ENCODE peak calls at places on chromosome 19, in five cellular contexts. O is Caco-2; S is dermis blood vessel endothelial cell; F is stimulated activated CD8-positive, alpha-beta memory T cell treated with anti-CD3 and anti-CD28 coated beads, Interleukin-12 subunit alpha, Interleukin-12 subunit beta, amount 100 ng/mL, for 1 hour; V is NCI-H446. C is an unnamed sample.

GRCh38 chr19:53942001-53942786 is 20.5 kb upstream of the CACNG8 start:
- DNase-seq in O (no peak), F (no peak), V (no peak), S (peak), C (peak)

GRCh38 chr19:49544154-49544553 is 16.4 kb downstream of the RCN3 start:
- DNase-seq in F (no peak), S (no peak), V (no peak), O (no peak), C (no peak)

GRCh38 chr19:3186377-3186688 is 603 bp downstream of the NCLN start:
- DNase-seq in F (no peak), S (peak), O (no peak), V (no peak), C (no peak)

GRCh38 chr19:41302624-41303351 is 7.2 kb upstream of the CCDC97 start:
- DNase-seq in V (no peak), S (no peak), O (no peak), F (peak), C (no peak)

GRCh38 chr19:15110418-15110815 is 3.2 kb downstream of the SYDE1 start:
- DNase-seq in S (no peak), O (no peak), F (no peak), V (no peak), C (no peak)

GRCh38 chr19:35347930-35348298 is 212 bp downstream of the FFAR1 start:
- DNase-seq in O (no peak), F (no peak), S (no peak), V (no peak), C (no peak)

GRCh38 chr19:3006075-3006767 is 22.9 kb downstream of the TLE2 start:
- DNase-seq in F (no peak), O (peak), S (no peak), V (no peak), C (no peak)

GRCh38 chr19:10587022-10587838 is at the start of gene AP1M2:
- DNase-seq in F (no peak), V (no peak), O (peak), S (no peak), C (no peak)

GRCh38 chr19:45440873-45441654 is 17.3 kb upstream of the ERCC1 start:
- DNase-seq in F (no peak), V (peak), O (peak), S (peak), C (no peak)

GRCh38 chr19:30425885-30426838 is 54.0 kb downstream of the ZNF536 start:
- DNase-seq in O (no peak), S (no peak), F (no peak), V (no peak), C (no peak)

GRCh38 chr19:22627526-22627925 is 6.6 kb upstream of the ZNF492 start:
- DNase-seq in F (no peak), O (no peak), S (no peak), V (no peak), C (no peak)

GRCh38 chr19:13121551-13122274 is 3.6 kb downstream of the NACC1 start:
- DNase-seq in S (no peak), O (no peak), F (no peak), V (no peak), C (no peak)

GRCh38 chr19:2329528-2329927 is 1.0 kb downstream of the SPPL2B start:
- DNase-seq in V (no peak), F (no peak), S (no peak), O (no peak), C (no peak)

GRCh38 chr19:7349231-7349591 is 474 bp downstream of the ARHGEF18 start:
- DNase-seq in O (no peak), F (no peak), S (no peak), V (no peak), C (no peak)

GRCh38 chr19:14440049-14440448 is 6.9 kb downstream of the PKN1 start:
- DNase-seq in O (no peak), S (peak), V (no peak), F (peak), C (no peak)

GRCh38 chr19:45753548-45753947 is 15.5 kb downstream of the SIX5 start:
- DNase-seq in F (no peak), O (no peak), V (no peak), S (no peak), C (no peak)

GRCh38 chr19:15093001-15093400 is 11.0 kb downstream of the OR1I1 start:
- DNase-seq in S (no peak), V (no peak), O (no peak), F (no peak), C (no peak)

GRCh38 chr19:42421591-42422031 is 5.6 kb downstream of the LIPE start:
- DNase-seq in V (no peak), F (no peak), S (peak), O (no peak), C (no peak)

GRCh38 chr19:40143612-40144011 is 47.6 kb upstream of the MAP3K10 start:
- DNase-seq in O (no peak), F (no peak), S (no peak), V (no peak), C (no peak)

GRCh38 chr19:36488816-36489138 is 584 bp downstream of the ZNF566 start:
- DNase-seq in O (peak), F (peak), V (peak), S (peak), C (peak)

GRCh38 chr19:18418034-18418724 is 1.0 kb upstream of the SSBP4 start:
- DNase-seq in O (no peak), V (no peak), F (no peak), S (no peak), C (no peak)

GRCh38 chr19:37506387-37507166 is at the start of gene ZNF793:
- DNase-seq in S (peak), F (peak), V (no peak), O (no peak), C (no peak)

GRCh38 chr19:47109541-47110375 is 3.8 kb downstream of the ZC3H4 start:
- DNase-seq in O (no peak), F (no peak), V (no peak), S (peak), C (no peak)

GRCh38 chr19:12126707-12127106 is 13.4 kb downstream of the ZNF20 start:
- DNase-seq in S (peak), F (no peak), O (no peak), V (no peak), C (peak)

GRCh38 chr19:32692727-32693061 is 1.1 kb downstream of the NUDT19 start:
- DNase-seq in S (no peak), O (no peak), V (no peak), F (no peak), C (no peak)

GRCh38 chr19:57850553-57851017 is 926 bp downstream of the ZNF587 start:
- DNase-seq in V (no peak), F (no peak), O (peak), S (peak), C (peak)

GRCh38 chr19:45668342-45668871 is 386 bp downstream of the GIPR start:
- DNase-seq in F (no peak), O (no peak), V (peak), S (no peak), C (no peak)

GRCh38 chr19:16429066-16429758 is 42.6 kb downstream of the EPS15L1 start:
- DNase-seq in V (peak), F (no peak), O (no peak), S (peak), C (no peak)

GRCh38 chr19:19192910-19193423 is 909 bp downstream of the RFXANK start:
- DNase-seq in O (no peak), F (no peak), S (peak), V (no peak), C (no peak)

GRCh38 chr19:16957855-16958254 is 68.8 kb downstream of the CPAMD8 start:
- DNase-seq in S (no peak), F (no peak), V (no peak), O (no peak), C (no peak)

GRCh38 chr19:611506-611869 is 21.8 kb downstream of the HCN2 start:
- DNase-seq in S (no peak), O (no peak), F (peak), V (no peak), C (no peak)

GRCh38 chr19:51097166-51097736 is 11.0 kb downstream of the CTU1 start:
- DNase-seq in F (peak), S (peak), O (peak), V (peak), C (peak)

GRCh38 chr19:38367041-38367440 is 7.3 kb upstream of the PSMD8 start:
- DNase-seq in F (no peak), S (no peak), V (no peak), O (no peak), C (no peak)

GRCh38 chr19:9901020-9901419 is 35.3 kb downstream of the OLFM2 start:
- DNase-seq in O (no peak), S (no peak), V (no peak), F (no peak), C (no peak)

GRCh38 chr19:13034636-13035035 is 39.4 kb downstream of the NFIX start:
- DNase-seq in S (no peak), O (no peak), V (no peak), F (no peak), C (no peak)

GRCh38 chr19:3618144-3618810 is 8.3 kb downstream of the CACTIN start:
- DNase-seq in S (peak), F (no peak), V (no peak), O (no peak), C (no peak)

GRCh38 chr19:12156254-12157058 is at the start of gene ZNF625:
- DNase-seq in F (no peak), V (peak), S (peak), O (no peak), C (peak)

GRCh38 chr19:4030552-4030951 is 23.0 kb downstream of the PIAS4 start:
- DNase-seq in O (no peak), V (no peak), F (no peak), S (no peak), C (no peak)

GRCh38 chr19:35011737-35012682 is 11.9 kb downstream of the GRAMD1A start:
- DNase-seq in S (no peak), O (no peak), F (no peak), V (no peak), C (no peak)

C was measured in HepG2.